ENCODE peak calls at places on chromosomes 6 and 20, in six cellular contexts. W is adipocyte; R is NCI-H524; U is activated CD8-positive, alpha-beta memory T cell treated with anti-CD3 and anti-CD28 coated beads for 1 hour; P is psoas muscle; H is AG09309. X is an unnamed sample.

GRCh38 chr6:13141392-13141791 is 186.9 kb downstream of the TBC1D7 start:
- DNase-seq in H (no peak), P (no peak), U (no peak), W (no peak), R (no peak), X (no peak)

GRCh38 chr6:41942045-41942851 is 640 bp upstream of the CCND3 start:
- DNase-seq in R (no peak), H (peak), W (peak), U (no peak), P (no peak), X (peak)

GRCh38 chr6:55445648-55446204 is 118.5 kb downstream of the GFRAL start:
- DNase-seq in W (peak), U (no peak), R (peak), H (no peak), P (no peak), X (peak)

GRCh38 chr6:13615802-13616140 is 636 bp downstream of the NOL7 start:
- DNase-seq in R (peak), P (peak), W (peak), H (no peak), U (no peak), X (peak)

GRCh38 chr6:123953920-123954319 is 150.3 kb downstream of the NKAIN2 start:
- DNase-seq in R (no peak), H (no peak), W (no peak), U (no peak), P (no peak), X (no peak)

GRCh38 chr6:88246654-88247053 is 80.5 kb upstream of the CNR1 start:
- DNase-seq in W (no peak), U (no peak), H (no peak), R (peak), P (no peak), X (no peak)

GRCh38 chr6:137033828-137034227 is 10.9 kb downstream of the IL20RA start:
- DNase-seq in P (no peak), R (no peak), W (no peak), U (peak), H (no peak), X (no peak)

GRCh38 chr6:106860940-106861339 is 113.6 kb downstream of the CD24 start:
- DNase-seq in R (no peak), P (no peak), U (no peak), W (no peak), H (no peak), X (no peak)

GRCh38 chr6:116047173-116047933 is 13.3 kb downstream of the FRK start:
- DNase-seq in H (no peak), U (no peak), R (no peak), P (no peak), W (no peak), X (no peak)

GRCh38 chr6:167150815-167151557 is 6.8 kb downstream of the GPR31 start:
- DNase-seq in P (no peak), R (no peak), W (no peak), H (no peak), U (no peak), X (no peak)

GRCh38 chr6:27288136-27289044 is 23.7 kb downstream of the POM121L2 start:
- DNase-seq in U (no peak), R (peak), H (no peak), W (no peak), P (no peak), X (no peak)

GRCh38 chr6:113669641-113670040 is 187.5 kb upstream of the MARCKS start:
- DNase-seq in P (no peak), U (no peak), W (no peak), R (no peak), H (no peak), X (no peak)

GRCh38 chr6:38391909-38392614 is 247.7 kb downstream of the BTBD9 start:
- DNase-seq in P (no peak), U (no peak), W (peak), R (no peak), H (peak), X (peak)

GRCh38 chr6:3646616-3647362 is 104.7 kb downstream of the PXDC1 start:
- DNase-seq in H (no peak), P (no peak), U (no peak), W (no peak), R (no peak), X (no peak)

GRCh38 chr6:82283771-82284420 is 36.4 kb upstream of the IBTK start:
- DNase-seq in H (no peak), R (no peak), U (no peak), W (no peak), P (no peak), X (no peak)

GRCh38 chr20:52242237-52243230 is 51.0 kb upstream of the ZFP64 start:
- DNase-seq in R (peak), W (peak), P (no peak), U (no peak), H (no peak), X (peak)

GRCh38 chr6:22025468-22026159 is 271.2 kb downstream of the PRL start:
- DNase-seq in H (peak), R (no peak), W (peak), U (no peak), P (no peak), X (peak)

GRCh38 chr6:162467679-162468078 is 259.9 kb downstream of the PRKN start:
- DNase-seq in W (no peak), P (no peak), R (no peak), U (no peak), H (no peak), X (no peak)

GRCh38 chr6:16136536-16137450 is 7.9 kb downstream of the MYLIP start:
- DNase-seq in U (no peak), R (no peak), W (peak), P (peak), H (peak), X (peak)

GRCh38 chr6:20306491-20306890 is 94.2 kb upstream of the MBOAT1 start:
- DNase-seq in U (no peak), H (no peak), W (no peak), P (no peak), R (no peak), X (no peak)

GRCh38 chr6:45922728-45923351 is 92.8 kb downstream of the CLIC5 start:
- DNase-seq in P (peak), U (peak), H (peak), W (peak), R (peak), X (peak)

GRCh38 chr20:51511861-51512619 is 30.5 kb downstream of the NFATC2 start:
- DNase-seq in U (no peak), W (no peak), H (no peak), P (no peak), R (no peak), X (no peak)

GRCh38 chr20:219290-220115 is 7.6 kb upstream of the DEFB129 start:
- DNase-seq in W (peak), H (no peak), P (no peak), U (no peak), R (peak), X (peak)

GRCh38 chr6:2162089-2162465 is 83.3 kb downstream of the GMDS start:
- DNase-seq in U (no peak), P (no peak), R (no peak), W (no peak), H (no peak), X (no peak)

GRCh38 chr6:115977220-115977619 is 83.5 kb downstream of the FRK start:
- DNase-seq in P (no peak), R (no peak), W (no peak), H (no peak), U (no peak), X (no peak)

GRCh38 chr20:6209093-6209492 is 86.3 kb upstream of the FERMT1 start:
- DNase-seq in P (no peak), W (no peak), U (no peak), R (no peak), H (no peak), X (no peak)

GRCh38 chr6:153140299-153140698 is 9.2 kb upstream of the RGS17 start:
- DNase-seq in U (no peak), H (no peak), W (no peak), R (peak), P (no peak), X (no peak)

GRCh38 chr6:33728438-33728837 is 16.9 kb upstream of the UQCC2 start:
- DNase-seq in P (peak), U (no peak), W (no peak), H (no peak), R (no peak), X (no peak)

GRCh38 chr6:81295310-81295709 is 457.2 kb downstream of the TENT5A start:
- DNase-seq in R (no peak), W (no peak), P (no peak), H (no peak), U (no peak), X (no peak)

GRCh38 chr6:140970485-140970884 is 1162.2 kb upstream of the GJE1 start:
- DNase-seq in H (peak), U (no peak), W (peak), P (no peak), R (no peak), X (peak)

GRCh38 chr20:35984382-35984781 is 16.0 kb downstream of the CNBD2 start:
- DNase-seq in U (no peak), R (no peak), H (no peak), W (no peak), P (no peak), X (no peak)

GRCh38 chr20:57877995-57878394 is 168.2 kb upstream of the PMEPA1 start:
- DNase-seq in R (no peak), U (no peak), W (no peak), P (no peak), H (no peak), X (no peak)

GRCh38 chr6:109383438-109383940 is 1.2 kb upstream of the CD164 start:
- DNase-seq in W (no peak), U (no peak), R (no peak), H (no peak), P (no peak), X (no peak)